ENCODE peak calls at places on chromosomes 4 and X, in nine cellular contexts. R is naive thymus-derived CD4-positive, alpha-beta T cell; P is CD8-positive, alpha-beta T cell; F is ovary; U is upper lobe of left lung; K is Peyer's patch; Y is heart left ventricle; Q is heart right ventricle; E is ascending aorta. B is an unnamed sample.

GRCh38 chrX:126448681-126449080 is 103.9 kb downstream of the DCAF12L1 start:
- DNase-seq in P (no peak), K (no peak), Y (no peak), U (no peak), Q (no peak), R (no peak), F (no peak), E (no peak), B (no peak)

GRCh38 chrX:48631376-48632090 is 34.2 kb downstream of the WDR13 start:
- DNase-seq in Q (peak; percentile 38), F (peak; percentile 77), R (peak; percentile 48), U (no peak), K (peak; percentile 55), P (peak; percentile 78), Y (peak; percentile 81), E (peak; percentile 86), B (peak; percentile 16)

GRCh38 chr4:89640620-89641366 is 196.2 kb downstream of the SNCA start:
- DNase-seq in P (no peak), E (no peak), U (peak; percentile 35), K (peak; percentile 62), R (no peak), Y (peak; percentile 9), Q (peak; percentile 33), F (peak; percentile 47), B (no peak)

GRCh38 chrX:42220083-42220482 is 296.7 kb upstream of the CASK start:
- DNase-seq in Q (no peak), K (no peak), F (no peak), E (no peak), P (no peak), Y (no peak), R (no peak), U (no peak), B (no peak)

GRCh38 chr4:7581477-7581876 is 146.7 kb upstream of the PSAPL1 start:
- DNase-seq in R (no peak), P (no peak), Y (no peak), K (no peak), Q (peak; percentile 23), E (no peak), U (no peak), F (peak; percentile 70), B (no peak)

GRCh38 chr4:2141762-2142520 is 82.8 kb downstream of the NAT8L start:
- DNase-seq in Q (no peak), P (no peak), U (no peak), R (no peak), Y (no peak), F (no peak), K (no peak), E (no peak), B (peak; percentile 19)

GRCh38 chr4:105843941-105844340 is 51.3 kb upstream of the NPNT start:
- DNase-seq in Q (no peak), F (no peak), Y (no peak), E (no peak), K (no peak), P (no peak), U (no peak), R (no peak), B (no peak)

GRCh38 chr4:168715889-168716288 is 219.0 kb downstream of the PALLD start:
- DNase-seq in Y (no peak), U (no peak), R (no peak), P (no peak), F (no peak), E (no peak), Q (no peak), K (no peak), B (no peak)

GRCh38 chr4:40986375-40986774 is 228.0 kb downstream of the APBB2 start:
- DNase-seq in K (no peak), R (no peak), E (no peak), P (no peak), Y (no peak), F (no peak), Q (no peak), U (no peak), B (peak; percentile 6)

DNA sequence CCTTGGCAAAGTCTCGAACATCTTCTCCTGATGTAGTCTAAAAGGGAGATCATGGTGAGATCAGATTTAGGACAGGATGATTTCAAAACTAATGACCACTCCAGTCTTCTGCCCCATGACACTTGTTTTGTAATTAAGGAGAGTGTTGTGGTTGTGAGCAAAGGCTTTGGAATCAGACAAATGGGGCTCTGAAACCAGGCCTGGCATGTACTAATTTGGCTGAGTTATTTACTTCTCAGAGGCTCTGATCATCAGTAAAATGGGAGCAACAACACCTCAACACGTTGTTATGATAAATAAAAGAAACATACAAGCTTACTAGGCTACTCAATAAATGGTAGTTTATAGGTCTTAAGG is 106.9 kb upstream of the FTHL17 start:
- DNase-seq in Y (no peak), Q (no peak), F (no peak), R (no peak), K (no peak), P (no peak), E (no peak), U (no peak), B (no peak)
- H3K27ac ChIP-seq in Y (no peak overlapping the region), Q (no peak overlapping the region), F (no peak overlapping the region), R (no peak overlapping the region), K (no peak overlapping the region), P (no peak overlapping the region), E (no peak overlapping the region), U (no peak overlapping the region), B (no peak overlapping the region)

DNA sequence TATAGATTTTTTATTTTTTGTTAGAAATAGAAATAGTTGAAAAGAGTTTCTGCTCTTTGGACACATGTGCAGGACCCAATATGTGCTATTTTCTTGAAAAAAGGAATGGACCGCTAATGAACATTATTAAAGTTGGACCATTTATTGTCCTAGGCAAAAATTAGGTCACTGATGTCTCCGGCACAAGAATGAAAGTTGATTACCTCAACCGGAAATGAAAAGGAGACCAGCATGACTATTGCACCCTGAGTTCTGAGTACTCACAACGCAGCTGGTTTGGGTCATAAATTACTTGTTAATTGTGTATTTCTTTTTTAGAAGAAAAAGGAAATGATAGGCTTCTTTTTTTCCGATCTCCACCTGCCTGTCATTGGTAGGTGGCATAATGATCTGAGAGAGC is 232.6 kb downstream of the ARHGAP24 start:
- DNase-seq in K (no peak), U (no peak), Q (no peak), P (no peak), R (no peak), Y (no peak), E (no peak), F (no peak), B (no peak)
- H3K27ac ChIP-seq in K (no peak overlapping the region), U (no peak overlapping the region), Q (no peak overlapping the region), P (no peak overlapping the region), R (no peak overlapping the region), Y (no peak overlapping the region), E (no peak overlapping the region), F (no peak overlapping the region), B (no peak overlapping the region)

DNA sequence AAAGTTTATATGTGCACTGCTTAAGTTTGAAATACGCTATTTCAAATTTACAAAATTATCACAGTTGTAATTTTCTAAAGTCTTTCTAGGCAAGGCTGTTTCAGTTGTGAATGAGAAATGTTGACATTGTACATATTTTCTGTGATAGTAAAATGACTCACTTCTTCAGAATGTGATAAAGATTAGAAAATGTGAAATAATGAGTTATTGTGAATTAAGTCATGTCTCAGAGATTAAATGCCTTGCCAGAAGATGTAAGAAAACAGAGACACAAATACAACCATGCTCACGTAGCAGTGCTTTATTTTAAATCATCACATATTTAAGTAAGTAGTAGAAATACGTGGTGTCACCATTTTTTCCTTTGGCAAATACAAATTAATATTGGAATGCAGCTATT is 770 bp downstream of the CLCN4 start:
- DNase-seq in U (no peak), E (no peak), K (no peak), Y (no peak), F (no peak), R (no peak), Q (no peak), P (no peak), B (no peak)
- H3K27ac ChIP-seq in U (peak overlapping the region; percentile 37), E (no peak overlapping the region), K (no peak overlapping the region), Y (peak overlapping the region; percentile 63), F (peak overlapping the region; percentile 35), R (no peak overlapping the region), Q (peak overlapping the region; percentile 64), P (no peak overlapping the region), B (no peak overlapping the region)

GRCh38 chr4:25111648-25112196 is 48.5 kb downstream of the SEPSECS start:
- DNase-seq in Y (no peak), Q (no peak), U (no peak), F (no peak), P (no peak), E (no peak), K (no peak), R (no peak), B (no peak)
- H3K27ac ChIP-seq in Y (no peak overlapping the region), Q (no peak overlapping the region), U (no peak overlapping the region), F (no peak overlapping the region), P (no peak overlapping the region), E (no peak overlapping the region), K (no peak overlapping the region), R (no peak overlapping the region), B (no peak overlapping the region)